ENCODE peak calls at places on chromosomes 4 and X, in nine cellular contexts. L is NCI-H2107; X is stimulated activated naive CD4-positive, alpha-beta T cell; W is foreskin keratinocyte; N is activated CD4-positive, alpha-beta memory T cell treated with anti-CD3 and anti-CD28 coated beads for 36 hours; G is MV-4-11; C is HT-29; P is Right ventricle myocardium inferior; I is ELR. Q is an unnamed sample.

GRCh38 chr4:1201851-1202525 is 29.6 kb upstream of the SPON2 start:
- DNase-seq in G (peak; percentile 95), P (peak; percentile 84), X (peak; percentile 86), N (peak; percentile 91), L (no peak), W (no peak), C (no peak), I (peak; percentile 75), Q (peak; percentile 81)

GRCh38 chr4:1345905-1346780 is 865 bp upstream of the UVSSA start:
- DNase-seq in L (no peak), G (peak; percentile 20), N (peak; percentile 57), I (peak; percentile 46), W (peak; percentile 35), X (peak; percentile 58), C (peak; percentile 54), P (peak; percentile 81), Q (peak; percentile 62)

GRCh38 chr4:128525387-128525786 is 237.8 kb upstream of the PGRMC2 start:
- DNase-seq in W (no peak), C (peak; percentile 45), P (no peak), X (no peak), L (no peak), G (no peak), I (peak; percentile 62), N (no peak), Q (no peak)

GRCh38 chr4:121053601-121054143 is 18.7 kb downstream of the NDNF start:
- DNase-seq in L (no peak), W (peak; percentile 59), I (peak; percentile 64), C (no peak), P (peak; percentile 53), G (no peak), X (no peak), N (no peak), Q (no peak)

GRCh38 chrX:136273986-136274385 is 22.8 kb upstream of the MAP7D3 start:
- DNase-seq in I (no peak), L (no peak), P (no peak), X (no peak), W (no peak), N (no peak), G (no peak), C (no peak), Q (no peak)

GRCh38 chr4:79673898-79674297 is 265.9 kb upstream of the GK2 start:
- DNase-seq in P (no peak), L (no peak), C (no peak), I (no peak), X (no peak), N (no peak), W (no peak), G (peak; percentile 10), Q (no peak)

GRCh38 chrX:47483310-47484268 is 567 bp upstream of the ZNF41 start:
- DNase-seq in X (peak; percentile 2), I (peak; percentile 58), C (peak; percentile 51), W (peak; percentile 19), L (peak; percentile 8), G (no peak), N (no peak), P (peak; percentile 66), Q (no peak)

GRCh38 chr4:82458729-82459128 is 28.3 kb downstream of the ENOPH1 start:
- DNase-seq in L (no peak), W (no peak), P (no peak), C (no peak), N (no peak), I (no peak), G (no peak), X (no peak), Q (no peak)

GRCh38 chrX:153865321-153865580 is 20.7 kb downstream of the L1CAM start:
- DNase-seq in I (no peak), C (no peak), L (no peak), P (no peak), G (no peak), X (no peak), W (no peak), N (no peak), Q (no peak)

GRCh38 chr4:15920723-15921591 is 17.6 kb downstream of the FGFBP1 start:
- DNase-seq in G (no peak), X (no peak), P (no peak), N (peak; percentile 27), W (peak; percentile 95), I (peak; percentile 94), C (peak; percentile 71), L (no peak), Q (no peak)

GRCh38 chr4:89288430-89288829 is 19.2 kb downstream of the GPRIN3 start:
- DNase-seq in X (no peak), N (no peak), W (no peak), C (no peak), L (no peak), P (no peak), G (no peak), I (no peak), Q (no peak)

GRCh38 chr4:52172166-52172565 is 121.1 kb downstream of the SPATA18 start:
- DNase-seq in X (no peak), G (peak; percentile 21), I (no peak), L (no peak), N (no peak), C (no peak), P (no peak), W (no peak), Q (no peak)

GRCh38 chr4:75514949-75515612 is 808 bp downstream of the THAP6 start:
- DNase-seq in W (no peak), I (no peak), C (peak; percentile 38), P (no peak), N (peak; percentile 43), L (no peak), G (peak; percentile 24), X (peak; percentile 24), Q (no peak)

Q was measured in T-cell.